ENCODE peak calls at places on chromosomes 12 and 14, in four cellular contexts. B is AG04450, O is HFFc6, C is NCI-H748 treated with DMSO at 0.1 percent for 48 hours. Z is an unnamed sample.

GRCh38 chr14:25400607-25401206 is 350.8 kb upstream of the STXBP6 start:
- DNase-seq in B (no peak), C (peak; percentile 67), O (peak; percentile 31), Z (peak; percentile 2)

GRCh38 chr14:53347046-53347445 is 193.9 kb upstream of the DDHD1 start:
- DNase-seq in C (no peak), O (no peak), B (no peak), Z (no peak)

GRCh38 chr14:75539562-75540478 is 17.6 kb downstream of the BATF start:
- DNase-seq in C (no peak), B (no peak), O (no peak), Z (no peak)

GRCh38 chr12:111010061-111010460 is 89.7 kb upstream of the MYL2 start:
- DNase-seq in B (no peak), O (no peak), C (no peak), Z (no peak)

GRCh38 chr12:118958520-118958919 is 22.8 kb upstream of the SRRM4 start:
- DNase-seq in O (no peak), B (no peak), C (peak; percentile 19), Z (no peak)

GRCh38 chr14:56686416-56686815 is 106.8 kb downstream of the TMEM260 start:
- DNase-seq in B (no peak), C (no peak), O (no peak), Z (no peak)

GRCh38 chr12:68667896-68668295 is 18.9 kb upstream of the NUP107 start:
- DNase-seq in B (no peak), C (no peak), O (no peak), Z (no peak)

GRCh38 chr12:107845980-107846659 is 71.6 kb downstream of the ASCL4 start:
- DNase-seq in B (no peak), C (no peak), O (no peak), Z (no peak)

GRCh38 chr12:94282675-94283074 is 134.3 kb downstream of the PLXNC1 start:
- DNase-seq in B (no peak), O (no peak), C (no peak), Z (no peak)

GRCh38 chr14:80300351-80300750 is 89.0 kb upstream of the DIO2 start:
- DNase-seq in C (no peak), B (no peak), O (no peak), Z (no peak)

GRCh38 chr12:66241061-66242043 is 52.3 kb downstream of the IRAK3 start:
- DNase-seq in O (peak; percentile 52), C (no peak), B (peak; percentile 45), Z (peak; percentile 7)

GRCh38 chr14:77804592-77804991 is 4.7 kb downstream of the ADCK1 start:
- DNase-seq in O (no peak), B (no peak), C (no peak), Z (no peak)

GRCh38 chr14:30291216-30291615 is 267.7 kb upstream of the G2E3 start:
- DNase-seq in C (no peak), B (no peak), O (peak; percentile 71), Z (no peak)

GRCh38 chr12:112149596-112149995 is 24.2 kb downstream of the TRAFD1 start:
- DNase-seq in C (no peak), O (no peak), B (no peak), Z (no peak)

GRCh38 chr12:6827982-6828670 is at the start of gene P3H3:
- DNase-seq in O (peak; percentile 53), C (peak; percentile 21), B (no peak), Z (no peak)

GRCh38 chr14:24232645-24233537 is at the start of gene GMPR2:
- DNase-seq in O (no peak), B (no peak), C (no peak), Z (peak; percentile 77)